ENCODE peak calls at places on chromosomes 11 and 22, in five cellular contexts. C is K562; R is effector memory CD8-positive, alpha-beta T cell; P is gastrocnemius medialis; D is stimulated activated effector memory CD8-positive, alpha-beta T cell treated with anti-CD3 and anti-CD28 coated beads, Interleukin-12 subunit alpha, Interleukin-12 subunit beta, amount 100 ng/mL, for 72 hours. I is an unnamed sample.

GRCh38 chr11:45318516-45318915 is 32.4 kb upstream of the SYT13 start:
- ATAC-seq in P (no peak), R (no peak), C (no peak), D (no peak), I (no peak)

GRCh38 chr11:31883435-31883834 is 72.3 kb upstream of the PAX6 start:
- ATAC-seq in P (no peak), D (no peak), R (no peak), C (no peak), I (no peak)

GRCh38 chr22:30883586-30884145 is 84.9 kb downstream of the MORC2 start:
- ATAC-seq in P (no peak), R (no peak), D (no peak), C (no peak), I (no peak)

GRCh38 chr22:50563410-50564160 is 866 bp upstream of the SYCE3 start:
- ATAC-seq in C (peak; percentile 44), R (no peak), D (no peak), P (peak; percentile 46), I (no peak)

GRCh38 chr11:129117595-129118350 is 74.4 kb downstream of the ARHGAP32 start:
- ATAC-seq in C (no peak), P (no peak), R (peak; percentile 47), D (peak; percentile 49), I (no peak)

GRCh38 chr11:94804874-94805273 is 36.7 kb downstream of the AMOTL1 start:
- ATAC-seq in R (no peak), D (no peak), C (no peak), P (no peak), I (no peak)

GRCh38 chr11:18615628-18616392 is 16.2 kb downstream of the MISFA start:
- ATAC-seq in D (peak; percentile 94), R (no peak), C (peak; percentile 55), P (no peak), I (peak; percentile 85)

GRCh38 chr11:95700471-95700817 is 89.1 kb downstream of the FAM76B start:
- ATAC-seq in C (peak; percentile 39), D (peak; percentile 62), P (no peak), R (peak; percentile 63), I (peak; percentile 48)

GRCh38 chr11:36391062-36391461 is 95.0 kb downstream of the PRR5L start:
- ATAC-seq in P (no peak), R (peak; percentile 32), D (peak; percentile 62), C (no peak), I (peak; percentile 63)

GRCh38 chr11:126704144-126704543 is 296.4 kb downstream of the KIRREL3 start:
- ATAC-seq in C (no peak), R (no peak), P (no peak), D (no peak), I (no peak)

GRCh38 chr11:111797145-111797581 is 31.0 kb upstream of the PPP2R1B start:
- ATAC-seq in C (peak; percentile 80), R (no peak), P (no peak), D (no peak), I (no peak)

GRCh38 chr11:20541503-20541902 is 57.9 kb upstream of the SLC6A5 start:
- ATAC-seq in C (no peak), D (no peak), R (no peak), P (no peak), I (no peak)

GRCh38 chr11:15519911-15520310 is 405.2 kb downstream of the INSC start:
- ATAC-seq in D (no peak), C (no peak), P (no peak), R (no peak), I (no peak)

GRCh38 chr11:64829536-64830251 is 14.8 kb downstream of the CDC42BPG start:
- ATAC-seq in P (no peak), R (no peak), D (no peak), C (no peak), I (no peak)

GRCh38 chr11:23370580-23371275 is 510.5 kb upstream of the CCDC179 start:
- ATAC-seq in C (no peak), P (no peak), D (no peak), R (no peak), I (no peak)

GRCh38 chr11:118206612-118207031 is 18.2 kb downstream of the JAML start:
- ATAC-seq in P (no peak), D (no peak), C (no peak), R (no peak), I (peak; percentile 10)

GRCh38 chr22:20238567-20239062 is 29.5 kb downstream of the RTN4R start:
- ATAC-seq in P (no peak), D (peak; percentile 82), C (peak; percentile 91), R (peak; percentile 58), I (peak; percentile 71)

GRCh38 chr11:113376156-113376555 is 11.4 kb upstream of the ANKK1 start:
- ATAC-seq in C (no peak), P (no peak), R (no peak), D (no peak), I (no peak)